ENCODE peak calls at places on chromosomes 5 and 9, in ten cellular contexts. H is Peyer's patch; P is dorsolateral prefrontal cortex; X is ovary; O is tibial artery; Z is right atrium auricular region; B is cardiac muscle cell; D is H9; A is GM12878; F is CD4-positive, alpha-beta T cell. I is an unnamed sample.

GRCh38 chr5:179306191-179307005 is 38.9 kb downstream of the ADAMTS2 start:
- DNase-seq in H (peak), P (no peak), X (no peak), O (peak), Z (no peak), B (no peak), D (no peak), A (no peak), F (no peak), I (peak)

GRCh38 chr9:132187006-132187760 is 25.3 kb downstream of the NTNG2 start:
- DNase-seq in H (no peak), P (no peak), X (no peak), O (no peak), Z (no peak), B (no peak), D (peak), A (no peak), F (no peak), I (no peak)

GRCh38 chr9:93072383-93072795 is 13.9 kb downstream of the SUSD3 start:
- DNase-seq in H (no peak), P (no peak), X (peak), O (no peak), Z (no peak), B (peak), D (no peak), A (no peak), F (no peak), I (no peak)

GRCh38 chr5:87885727-87886126 is 382.9 kb downstream of the TMEM161B start:
- DNase-seq in H (no peak), P (no peak), X (no peak), O (no peak), Z (no peak), B (no peak), D (no peak), A (no peak), F (no peak), I (no peak)

GRCh38 chr9:129501771-129502324 is 119.1 kb downstream of the C9orf50 start:
- DNase-seq in H (no peak), P (no peak), X (no peak), O (no peak), Z (no peak), B (no peak), D (no peak), A (no peak), F (no peak), I (no peak)

GRCh38 chr5:15691536-15691935 is 191.6 kb downstream of the FBXL7 start:
- DNase-seq in H (no peak), P (no peak), X (no peak), O (no peak), Z (no peak), B (peak), D (no peak), A (no peak), F (no peak), I (no peak)

GRCh38 chr5:77990020-77990419 is 213.9 kb upstream of the TBCA start:
- DNase-seq in H (no peak), P (no peak), X (no peak), O (no peak), Z (no peak), B (no peak), D (peak), A (no peak), F (no peak), I (no peak)

GRCh38 chr5:18420711-18421110 is 786.5 kb downstream of the TAF11L14 start:
- DNase-seq in H (no peak), P (no peak), X (no peak), O (no peak), Z (no peak), B (no peak), D (no peak), A (no peak), F (no peak), I (no peak)

GRCh38 chr5:154829589-154830218 is 20.7 kb downstream of the FAXDC2 start:
- DNase-seq in H (peak), P (no peak), X (no peak), O (no peak), Z (no peak), B (no peak), D (no peak), A (no peak), F (peak), I (no peak)

GRCh38 chr5:163659568-163659902 is 154.1 kb downstream of the MAT2B start:
- DNase-seq in H (no peak), P (no peak), X (no peak), O (no peak), Z (no peak), B (no peak), D (no peak), A (no peak), F (no peak), I (no peak)

GRCh38 chr5:4082966-4083564 is 487.4 kb downstream of the IRX1 start:
- DNase-seq in H (no peak), P (no peak), X (no peak), O (no peak), Z (no peak), B (no peak), D (no peak), A (no peak), F (no peak), I (no peak)

GRCh38 chr5:82465235-82465634 is 187.1 kb upstream of the RPS23 start:
- DNase-seq in H (no peak), P (no peak), X (no peak), O (no peak), Z (no peak), B (peak), D (no peak), A (no peak), F (no peak), I (no peak)

DNA sequence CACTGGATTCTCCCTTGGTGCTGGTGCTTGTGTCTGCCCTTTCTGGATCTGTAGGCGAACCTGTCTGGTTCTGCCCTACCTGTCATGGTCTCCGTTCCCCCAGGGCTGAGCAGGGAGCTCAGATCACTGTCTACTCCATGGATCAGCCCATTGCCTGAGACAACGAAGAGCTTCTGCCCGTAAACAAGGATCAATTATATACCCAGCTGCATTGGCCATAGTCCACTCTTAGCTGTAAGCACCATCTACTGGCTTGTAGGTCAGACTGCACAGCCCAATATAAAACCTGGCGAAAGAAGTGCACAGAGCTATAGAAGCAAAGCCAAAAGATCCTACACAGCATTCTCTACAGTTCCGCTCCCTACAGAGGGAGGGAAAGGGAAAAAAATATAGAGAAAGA is 181.5 kb upstream of the RPS23 start:
- DNase-seq in H (no peak), P (no peak), X (no peak), O (no peak), Z (no peak), B (no peak), D (no peak), A (no peak), F (no peak), I (no peak)
- TF ChIP-seq CTCF in H (no peak), P (no peak), X (no peak), O (no peak), Z (no peak), B (no peak), D (no peak), A (no peak), F (no peak), I (no peak)

GRCh38 chr9:34522091-34522887 is 501 bp downstream of the ENHO start:
- DNase-seq in H (peak), P (no peak), X (peak), O (peak), Z (peak), B (no peak), D (no peak), A (no peak), F (no peak), I (no peak)
- H3K27ac ChIP-seq in H (peak), P (peak), X (no peak), O (peak), Z (no peak), B (no peak), D (no peak), A (no peak), F (no peak), I (no peak)

DNA sequence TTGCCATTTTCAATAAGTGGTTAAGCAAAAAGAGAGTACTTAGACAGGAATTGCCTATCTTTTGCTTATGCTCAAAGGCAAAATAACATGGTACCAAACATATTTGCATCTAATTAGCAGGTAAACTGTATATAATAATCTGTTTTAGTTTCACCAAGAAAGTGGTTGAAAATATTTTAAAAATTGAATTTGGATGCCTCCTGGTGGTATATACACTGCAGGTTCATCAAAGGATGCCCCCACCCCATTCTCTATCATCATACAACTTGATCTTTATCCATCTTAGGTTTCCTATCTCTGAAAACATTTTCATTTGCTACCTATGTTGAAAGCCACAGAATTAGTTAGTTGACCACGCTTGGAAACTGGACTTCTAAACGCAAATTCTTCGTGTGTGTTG is 47.0 kb upstream of the MROH2B start:
- DNase-seq in H (no peak), P (no peak), X (no peak), O (no peak), Z (no peak), B (no peak), D (no peak), A (no peak), F (no peak), I (no peak)
- TF ChIP-seq CTCF in H (no peak), P (no peak), X (no peak), O (no peak), Z (no peak), B (peak), D (peak), A (no peak), F (no peak), I (no peak)

GRCh38 chr5:177606071-177607051 is 6.4 kb downstream of the B4GALT7 start:
- DNase-seq in H (no peak), P (no peak), X (no peak), O (no peak), Z (peak), B (no peak), D (no peak), A (no peak), F (no peak), I (peak)
- H3K27ac ChIP-seq in H (no peak), P (no peak), X (no peak), O (no peak), Z (no peak), B (peak), D (no peak), A (no peak), F (no peak), I (no peak)

GRCh38 chr5:7824995-7825394 is 25.9 kb downstream of the CFAP90 start:
- DNase-seq in H (no peak), P (no peak), X (no peak), O (no peak), Z (no peak), B (no peak), D (no peak), A (no peak), F (no peak), I (no peak)

GRCh38 chr5:7828269-7828668 is 22.7 kb downstream of the CFAP90 start:
- DNase-seq in H (peak), P (no peak), X (no peak), O (no peak), Z (no peak), B (no peak), D (no peak), A (no peak), F (no peak), I (no peak)

GRCh38 chr5:7825630-7826029 is 25.3 kb downstream of the CFAP90 start:
- DNase-seq in H (no peak), P (no peak), X (no peak), O (no peak), Z (no peak), B (no peak), D (no peak), A (no peak), F (no peak), I (no peak)

GRCh38 chr5:7823601-7824000 is 27.3 kb downstream of the CFAP90 start:
- DNase-seq in H (no peak), P (no peak), X (no peak), O (no peak), Z (no peak), B (no peak), D (no peak), A (no peak), F (no peak), I (no peak)

DNA sequence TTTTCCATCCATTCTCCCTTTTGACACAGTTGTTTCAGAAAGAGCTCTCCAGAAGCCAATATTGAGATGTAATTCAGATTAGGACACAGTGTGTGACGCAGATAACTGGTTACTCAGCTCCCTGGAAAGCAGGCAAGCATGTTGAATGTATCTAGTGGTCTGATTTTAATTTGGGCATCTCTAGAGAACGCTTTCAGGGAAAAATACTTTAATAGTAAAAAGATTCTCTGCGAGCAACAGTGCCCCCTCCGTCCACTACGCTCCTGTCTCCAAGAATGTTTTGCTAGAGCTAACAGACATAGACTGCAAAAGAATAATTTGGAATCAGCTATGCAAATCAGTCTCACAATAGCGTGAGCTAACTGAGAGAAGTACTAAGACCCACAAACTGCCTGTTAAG is 23.3 kb downstream of the CFAP90 start:
- DNase-seq in H (no peak), P (no peak), X (no peak), O (no peak), Z (no peak), B (no peak), D (no peak), A (no peak), F (no peak), I (no peak)
- TF ChIP-seq CTCF in H (no peak), P (peak), X (no peak), O (no peak), Z (peak), B (peak), D (no peak), A (no peak), F (no peak), I (no peak)

GRCh38 chr9:21080793-21081192 is 3.1 kb upstream of the IFNB1 start:
- DNase-seq in H (no peak), P (no peak), X (no peak), O (no peak), Z (no peak), B (no peak), D (no peak), A (no peak), F (no peak), I (no peak)
- H3K27ac ChIP-seq in H (no peak), P (no peak), X (no peak), O (no peak), Z (no peak), B (no peak), D (no peak), A (no peak), F (no peak), I (no peak)

GRCh38 chr5:44332360-44332971 is 56.8 kb downstream of the FGF10 start:
- DNase-seq in H (no peak), P (no peak), X (no peak), O (no peak), Z (no peak), B (peak), D (no peak), A (no peak), F (no peak), I (no peak)
- TF ChIP-seq CTCF in H (peak), P (peak), X (no peak), O (peak), Z (peak), B (peak), D (peak), A (peak), F (no peak), I (peak)

GRCh38 chr9:124835026-124835501 is 18.2 kb upstream of the WDR38 start:
- DNase-seq in H (peak), P (no peak), X (peak), O (peak), Z (peak), B (peak), D (no peak), A (no peak), F (no peak), I (no peak)
- H3K27ac ChIP-seq in H (peak), P (no peak), X (no peak), O (peak), Z (peak), B (peak), D (no peak), A (no peak), F (no peak), I (no peak)

GRCh38 chr9:127763918-127764384 is 14.5 kb downstream of the SH2D3C start:
- DNase-seq in H (peak), P (no peak), X (no peak), O (no peak), Z (no peak), B (peak), D (peak), A (no peak), F (no peak), I (no peak)
- TF ChIP-seq CTCF in H (peak), P (peak), X (no peak), O (no peak), Z (peak), B (peak), D (peak), A (peak), F (no peak), I (no peak)

I was measured in coronary artery.